ENCODE peak calls at places on chromosomes 6 and 20, in nine cellular contexts. B is GM06990, E is Peyer's patch, S is ovary, H is GM12865, J is fibroblast of mammary gland, K is astrocyte of the cerebellum, P is lung, O is OCI-LY7. Q is an unnamed sample.

GRCh38 chr6:82251942-82252341 is 4.4 kb upstream of the IBTK start:
- DNase-seq in B (no peak), E (no peak), S (no peak), H (peak; percentile 46), J (peak; percentile 62), K (no peak), P (no peak), O (peak; percentile 48), Q (peak; percentile 51)

GRCh38 chr6:34240329-34241248 is 3.9 kb downstream of the HMGA1 start:
- DNase-seq in B (no peak), E (peak; percentile 69), S (no peak), H (no peak), J (no peak), K (no peak), P (no peak), O (no peak), Q (no peak)

GRCh38 chr20:54255157-54255556 is 47.3 kb downstream of the PFDN4 start:
- DNase-seq in B (no peak), E (no peak), S (no peak), H (no peak), J (peak; percentile 76), K (no peak), P (no peak), O (no peak), Q (peak; percentile 42)

GRCh38 chr6:29230666-29231065 is 60.0 kb downstream of the OR2J2 start:
- DNase-seq in B (no peak), E (no peak), S (no peak), H (no peak), J (no peak), K (no peak), P (no peak), O (no peak), Q (no peak)

GRCh38 chr20:38346741-38347140 is 459 bp downstream of the LBP start:
- DNase-seq in B (no peak), E (no peak), S (no peak), H (no peak), J (no peak), K (no peak), P (no peak), O (no peak), Q (no peak)

GRCh38 chr20:63897978-63898561 is 3.1 kb downstream of the DNAJC5 start:
- DNase-seq in B (no peak), E (no peak), S (no peak), H (no peak), J (no peak), K (no peak), P (no peak), O (no peak), Q (no peak)

GRCh38 chr6:139186242-139186641 is 51.4 kb downstream of the HECA start:
- DNase-seq in B (no peak), E (no peak), S (no peak), H (no peak), J (no peak), K (no peak), P (no peak), O (no peak), Q (no peak)

GRCh38 chr6:114998492-114998891 is 655.7 kb upstream of the HS3ST5 start:
- DNase-seq in B (no peak), E (no peak), S (no peak), H (no peak), J (no peak), K (no peak), P (no peak), O (no peak), Q (no peak)

GRCh38 chr6:16420715-16421461 is 182.5 kb downstream of the GMPR start:
- DNase-seq in B (peak; percentile 88), E (no peak), S (no peak), H (peak; percentile 94), J (peak; percentile 32), K (peak; percentile 60), P (no peak), O (peak; percentile 30), Q (peak; percentile 96)

GRCh38 chr6:134593024-134593423 is 275.1 kb upstream of the SGK1 start:
- DNase-seq in B (no peak), E (no peak), S (no peak), H (no peak), J (no peak), K (no peak), P (no peak), O (no peak), Q (no peak)

GRCh38 chr6:33375143-33375649 is 16.4 kb upstream of the KIFC1 start:
- DNase-seq in B (no peak), E (no peak), S (peak; percentile 79), H (no peak), J (peak; percentile 93), K (peak; percentile 89), P (peak; percentile 86), O (no peak), Q (peak; percentile 92)

GRCh38 chr6:107392069-107392468 is 67.3 kb downstream of the PDSS2 start:
- DNase-seq in B (no peak), E (no peak), S (no peak), H (peak; percentile 2), J (no peak), K (no peak), P (no peak), O (no peak), Q (no peak)

GRCh38 chr6:82507112-82507511 is 143.5 kb downstream of the TPBG start:
- DNase-seq in B (peak; percentile 52), E (no peak), S (no peak), H (peak; percentile 58), J (peak; percentile 38), K (no peak), P (no peak), O (no peak), Q (no peak)

GRCh38 chr6:14674867-14675648 is 557.5 kb downstream of the CD83 start:
- DNase-seq in B (no peak), E (no peak), S (no peak), H (no peak), J (no peak), K (no peak), P (no peak), O (no peak), Q (no peak)

GRCh38 chr6:157333956-157334355 is 10.6 kb upstream of the TMEM242 start:
- DNase-seq in B (no peak), E (no peak), S (no peak), H (no peak), J (no peak), K (no peak), P (no peak), O (no peak), Q (no peak)

GRCh38 chr6:157337766-157338165 is 14.4 kb upstream of the TMEM242 start:
- DNase-seq in B (no peak), E (no peak), S (no peak), H (no peak), J (no peak), K (no peak), P (no peak), O (no peak), Q (no peak)

GRCh38 chr6:157343732-157344131 is 20.4 kb upstream of the TMEM242 start:
- DNase-seq in B (no peak), E (no peak), S (no peak), H (no peak), J (no peak), K (no peak), P (no peak), O (no peak), Q (no peak)

GRCh38 chr6:157335829-157336228 is 12.5 kb upstream of the TMEM242 start:
- DNase-seq in B (no peak), E (no peak), S (no peak), H (no peak), J (no peak), K (no peak), P (no peak), O (no peak), Q (no peak)

DNA sequence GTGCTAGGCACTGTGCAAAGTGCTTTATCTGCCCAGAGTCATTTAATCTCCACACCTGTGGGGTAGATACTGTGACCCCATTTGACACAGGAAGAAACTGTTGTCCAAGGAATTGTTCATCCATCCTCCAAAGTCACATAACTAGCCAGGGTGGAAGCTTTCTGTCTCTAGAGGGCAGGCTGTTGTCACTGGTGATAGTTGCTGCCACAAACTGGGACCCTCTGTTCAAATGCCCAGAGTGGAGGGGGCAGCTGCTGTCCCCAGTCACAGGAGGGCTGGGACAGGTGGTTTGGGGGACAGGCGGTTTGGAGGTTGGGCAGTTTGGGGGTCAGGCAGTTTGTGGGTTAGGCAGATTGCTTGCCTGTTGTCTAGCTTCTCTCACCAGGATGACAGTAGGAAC is 16.1 kb upstream of the TMEM242 start:
- DNase-seq in B (no peak), E (no peak), S (no peak), H (no peak), J (no peak), K (no peak), P (no peak), O (no peak), Q (no peak)
- TF ChIP-seq CTCF in B (peak; percentile 28), E (no peak), S (no peak), H (peak; percentile 7), J (no peak), K (peak; percentile 5), P (no peak), O (peak; percentile 55), Q (no peak)

GRCh38 chr20:46031014-46031569 is 2.1 kb downstream of the SLC12A5 start:
- DNase-seq in B (no peak), E (no peak), S (no peak), H (no peak), J (no peak), K (no peak), P (no peak), O (no peak), Q (no peak)
- H3K4me3 ChIP-seq in B (no peak overlapping the region), E (no peak overlapping the region), S (no peak overlapping the region), H (no peak overlapping the region), J (no peak overlapping the region), K (no peak overlapping the region), P (no peak overlapping the region), O (no peak overlapping the region), Q (no peak overlapping the region)

GRCh38 chr6:30714263-30714662 is 2.8 kb downstream of the MDC1 start:
- DNase-seq in B (no peak), E (no peak), S (no peak), H (no peak), J (no peak), K (no peak), P (no peak), O (no peak), Q (no peak)

GRCh38 chr6:30719791-30720737 is at the start of gene TUBB:
- DNase-seq in B (peak; percentile 98), E (peak; percentile 97), S (peak; percentile 97), H (peak; percentile 98), J (peak; percentile 97), K (peak; percentile 95), P (peak; percentile 96), O (peak; percentile 98), Q (peak; percentile 97)

GRCh38 chr6:30719356-30719755 is 796 bp upstream of the TUBB start:
- DNase-seq in B (no peak), E (no peak), S (no peak), H (peak; percentile 58), J (no peak), K (no peak), P (no peak), O (peak; percentile 69), Q (no peak)

GRCh38 chr6:30716879-30717128 is 277 bp downstream of the MDC1 start:
- DNase-seq in B (no peak), E (no peak), S (no peak), H (no peak), J (no peak), K (no peak), P (no peak), O (no peak), Q (no peak)

GRCh38 chr6:30717129-30717844 is at the start of gene MDC1:
- DNase-seq in B (peak; percentile 99), E (peak; percentile 99), S (peak; percentile 99), H (peak; percentile 100), J (peak; percentile 100), K (peak; percentile 100), P (peak; percentile 99), O (peak; percentile 100), Q (peak; percentile 100)
- TF ChIP-seq CTCF in B (no peak), E (no peak), S (peak; percentile 18), H (no peak), J (peak; percentile 11), K (peak; percentile 23), P (peak; percentile 6), O (no peak), Q (peak; percentile 28)

GRCh38 chr6:5107332-5107731 is 22.2 kb downstream of the PPP1R3G start:
- DNase-seq in B (no peak), E (no peak), S (no peak), H (no peak), J (no peak), K (no peak), P (no peak), O (no peak), Q (no peak)
- H3K4me3 ChIP-seq in B (no peak overlapping the region), E (no peak overlapping the region), S (no peak overlapping the region), H (no peak overlapping the region), J (no peak overlapping the region), K (no peak overlapping the region), P (no peak overlapping the region), O (no peak overlapping the region), Q (no peak overlapping the region)